ENCODE peak calls at places on chromosomes 11 and 22, in eight cellular contexts. One of them, this sample, is unnamed. For H3K27me3 and H3K4me1, the result is how much of the 10 kb centered on the place peaks cover.

GRCh38 chr11:117909611-117910382 is 19.4 kb downstream of the TMPRSS13 start:
- DNase-seq in DND-41: peak
- DNase-seq in spleen: peak
- DNase-seq in stomach: no peak
- DNase-seq in CD8-positive, alpha-beta memory T cell: no peak
- DNase-seq in fibroblast of lung: no peak
- DNase-seq in A673: no peak
- DNase-seq in neuronal stem cell: no peak
- DNase-seq in this sample: no peak

GRCh38 chr11:69541501-69542313 is 60.2 kb downstream of the LINC01488 start:
- DNase-seq in CD8-positive, alpha-beta memory T cell: no peak
- DNase-seq in stomach: no peak
- DNase-seq in spleen: peak
- DNase-seq in fibroblast of lung: peak
- DNase-seq in DND-41: no peak
- DNase-seq in A673: no peak
- DNase-seq in neuronal stem cell: no peak
- DNase-seq in this sample: no peak

GRCh38 chr11:67167715-67168114 is 48.7 kb downstream of the KDM2A start:
- DNase-seq in neuronal stem cell: no peak
- DNase-seq in A673: no peak
- DNase-seq in CD8-positive, alpha-beta memory T cell: no peak
- DNase-seq in stomach: no peak
- DNase-seq in spleen: no peak
- DNase-seq in DND-41: no peak
- DNase-seq in fibroblast of lung: no peak
- DNase-seq in this sample: no peak

GRCh38 chr11:79028214-79028613 is 412.6 kb downstream of the TENM4 start:
- DNase-seq in A673: no peak
- DNase-seq in stomach: no peak
- DNase-seq in CD8-positive, alpha-beta memory T cell: no peak
- DNase-seq in fibroblast of lung: no peak
- DNase-seq in neuronal stem cell: no peak
- DNase-seq in spleen: no peak
- DNase-seq in DND-41: no peak
- DNase-seq in this sample: no peak

GRCh38 chr11:111718436-111719325 is 47.5 kb downstream of the PPP2R1B start:
- DNase-seq in neuronal stem cell: no peak
- DNase-seq in spleen: no peak
- DNase-seq in fibroblast of lung: peak
- DNase-seq in CD8-positive, alpha-beta memory T cell: no peak
- DNase-seq in DND-41: no peak
- DNase-seq in stomach: peak
- DNase-seq in A673: peak
- DNase-seq in this sample: no peak

GRCh38 chr11:85779956-85780640 is 30.8 kb downstream of the SYTL2 start:
- DNase-seq in neuronal stem cell: no peak
- DNase-seq in fibroblast of lung: no peak
- DNase-seq in A673: no peak
- DNase-seq in stomach: no peak
- DNase-seq in spleen: no peak
- DNase-seq in CD8-positive, alpha-beta memory T cell: no peak
- DNase-seq in DND-41: no peak
- DNase-seq in this sample: no peak

GRCh38 chr11:117384045-117384444 is 56.4 kb downstream of the CEP164 start:
- DNase-seq in fibroblast of lung: peak
- DNase-seq in A673: no peak
- DNase-seq in CD8-positive, alpha-beta memory T cell: no peak
- DNase-seq in spleen: no peak
- DNase-seq in neuronal stem cell: no peak
- DNase-seq in DND-41: no peak
- DNase-seq in stomach: no peak
- DNase-seq in this sample: peak

GRCh38 chr11:57161351-57161750 is 20.4 kb upstream of the LRRC55 start:
- DNase-seq in stomach: no peak
- DNase-seq in fibroblast of lung: no peak
- DNase-seq in CD8-positive, alpha-beta memory T cell: no peak
- DNase-seq in spleen: no peak
- DNase-seq in DND-41: no peak
- DNase-seq in A673: no peak
- DNase-seq in neuronal stem cell: no peak
- DNase-seq in this sample: no peak

GRCh38 chr11:12246169-12246568 is 131.2 kb upstream of the PARVA start:
- DNase-seq in neuronal stem cell: no peak
- DNase-seq in fibroblast of lung: no peak
- DNase-seq in DND-41: no peak
- DNase-seq in A673: no peak
- DNase-seq in spleen: no peak
- DNase-seq in CD8-positive, alpha-beta memory T cell: no peak
- DNase-seq in stomach: no peak
- DNase-seq in this sample: no peak

GRCh38 chr11:7691759-7692334 is 14.4 kb downstream of the OVCH2 start:
- DNase-seq in fibroblast of lung: no peak
- DNase-seq in CD8-positive, alpha-beta memory T cell: no peak
- DNase-seq in neuronal stem cell: no peak
- DNase-seq in spleen: no peak
- DNase-seq in A673: no peak
- DNase-seq in stomach: no peak
- DNase-seq in DND-41: no peak
- DNase-seq in this sample: no peak

GRCh38 chr11:116782728-116783127 is 5.1 kb downstream of the ZPR1 start:
- DNase-seq in CD8-positive, alpha-beta memory T cell: no peak
- DNase-seq in fibroblast of lung: peak
- DNase-seq in A673: no peak
- DNase-seq in stomach: no peak
- DNase-seq in neuronal stem cell: no peak
- DNase-seq in DND-41: no peak
- DNase-seq in spleen: no peak
- DNase-seq in this sample: peak

GRCh38 chr11:75308986-75309385 is 42.5 kb downstream of the ARRB1 start:
- DNase-seq in CD8-positive, alpha-beta memory T cell: no peak
- DNase-seq in DND-41: no peak
- DNase-seq in A673: no peak
- DNase-seq in neuronal stem cell: no peak
- DNase-seq in stomach: no peak
- DNase-seq in fibroblast of lung: no peak
- DNase-seq in spleen: no peak
- DNase-seq in this sample: no peak

GRCh38 chr11:3043315-3043871 is 13.8 kb downstream of the CARS1 start:
- DNase-seq in CD8-positive, alpha-beta memory T cell: no peak
- DNase-seq in DND-41: no peak
- DNase-seq in fibroblast of lung: peak
- DNase-seq in spleen: peak
- DNase-seq in stomach: peak
- DNase-seq in A673: no peak
- DNase-seq in neuronal stem cell: no peak
- DNase-seq in this sample: no peak

GRCh38 chr11:3841426-3842304 is 906 bp upstream of the RHOG start:
- DNase-seq in fibroblast of lung: peak
- DNase-seq in DND-41: peak
- DNase-seq in CD8-positive, alpha-beta memory T cell: peak
- DNase-seq in spleen: peak
- DNase-seq in A673: peak
- DNase-seq in stomach: peak
- DNase-seq in neuronal stem cell: peak
- DNase-seq in this sample: peak

GRCh38 chr11:18229501-18229900 is 7.1 kb downstream of the SAA4 start:
- DNase-seq in CD8-positive, alpha-beta memory T cell: no peak
- DNase-seq in neuronal stem cell: no peak
- DNase-seq in spleen: no peak
- DNase-seq in A673: no peak
- DNase-seq in DND-41: no peak
- DNase-seq in stomach: no peak
- DNase-seq in fibroblast of lung: no peak
- DNase-seq in this sample: no peak

GRCh38 chr22:23786261-23786710 is 480 bp upstream of the SMARCB1 start:
- DNase-seq in DND-41: peak
- DNase-seq in stomach: no peak
- DNase-seq in A673: no peak
- DNase-seq in fibroblast of lung: no peak
- DNase-seq in spleen: no peak
- DNase-seq in neuronal stem cell: no peak
- DNase-seq in CD8-positive, alpha-beta memory T cell: no peak
- DNase-seq in this sample: no peak

GRCh38 chr11:84901986-84902385 is 725.2 kb downstream of the DLG2 start:
- DNase-seq in A673: no peak
- DNase-seq in stomach: no peak
- DNase-seq in CD8-positive, alpha-beta memory T cell: no peak
- DNase-seq in fibroblast of lung: peak
- DNase-seq in neuronal stem cell: no peak
- DNase-seq in spleen: no peak
- DNase-seq in DND-41: no peak
- DNase-seq in this sample: no peak

GRCh38 chr11:46105134-46105628 is 16.1 kb downstream of the PHF21A start:
- DNase-seq in A673: no peak
- DNase-seq in CD8-positive, alpha-beta memory T cell: no peak
- DNase-seq in fibroblast of lung: no peak
- DNase-seq in DND-41: no peak
- DNase-seq in stomach: no peak
- DNase-seq in neuronal stem cell: no peak
- DNase-seq in spleen: no peak
- DNase-seq in this sample: no peak

GRCh38 chr11:32396991-32397390 is 38.3 kb downstream of the WT1 start:
- DNase-seq in spleen: no peak
- DNase-seq in fibroblast of lung: no peak
- DNase-seq in A673: no peak
- DNase-seq in stomach: no peak
- DNase-seq in neuronal stem cell: no peak
- DNase-seq in DND-41: no peak
- DNase-seq in CD8-positive, alpha-beta memory T cell: no peak
- DNase-seq in this sample: no peak

GRCh38 chr11:20310137-20310536 is 53.4 kb upstream of the HTATIP2 start:
- DNase-seq in DND-41: no peak
- DNase-seq in neuronal stem cell: no peak
- DNase-seq in stomach: no peak
- DNase-seq in spleen: no peak
- DNase-seq in fibroblast of lung: no peak
- DNase-seq in A673: no peak
- DNase-seq in CD8-positive, alpha-beta memory T cell: no peak
- DNase-seq in this sample: no peak

GRCh38 chr22:40156001-40156516 is 21.7 kb upstream of the TNRC6B start:
- DNase-seq in spleen: no peak
- DNase-seq in fibroblast of lung: peak
- DNase-seq in DND-41: no peak
- DNase-seq in A673: no peak
- DNase-seq in neuronal stem cell: no peak
- DNase-seq in stomach: peak
- DNase-seq in CD8-positive, alpha-beta memory T cell: no peak
- DNase-seq in this sample: peak

GRCh38 chr11:92852946-92853345 is 116.5 kb upstream of the MTNR1B start:
- DNase-seq in neuronal stem cell: no peak
- DNase-seq in DND-41: no peak
- DNase-seq in CD8-positive, alpha-beta memory T cell: no peak
- DNase-seq in fibroblast of lung: no peak
- DNase-seq in stomach: peak
- DNase-seq in A673: no peak
- DNase-seq in spleen: no peak
- DNase-seq in this sample: peak
- H3K27ac ChIP-seq in neuronal stem cell: no peak
- H3K27ac ChIP-seq in DND-41: no peak
- H3K27ac ChIP-seq in CD8-positive, alpha-beta memory T cell: no peak
- H3K27ac ChIP-seq in fibroblast of lung: no peak
- H3K27ac ChIP-seq in stomach: no peak
- H3K27ac ChIP-seq in A673: no peak
- H3K27ac ChIP-seq in spleen: no peak
- H3K27ac ChIP-seq in this sample: no peak

GRCh38 chr11:60995798-60996197 is 24.3 kb downstream of the CD6 start:
- DNase-seq in neuronal stem cell: no peak
- DNase-seq in stomach: no peak
- DNase-seq in A673: no peak
- DNase-seq in DND-41: no peak
- DNase-seq in spleen: no peak
- DNase-seq in CD8-positive, alpha-beta memory T cell: no peak
- DNase-seq in fibroblast of lung: no peak
- DNase-seq in this sample: no peak

GRCh38 chr11:60993611-60994010 is 22.1 kb downstream of the CD6 start:
- DNase-seq in DND-41: no peak
- DNase-seq in stomach: no peak
- DNase-seq in CD8-positive, alpha-beta memory T cell: no peak
- DNase-seq in A673: no peak
- DNase-seq in neuronal stem cell: no peak
- DNase-seq in fibroblast of lung: no peak
- DNase-seq in spleen: no peak
- DNase-seq in this sample: no peak

GRCh38 chr11:60991457-60991856 is 20.0 kb downstream of the CD6 start:
- DNase-seq in A673: no peak
- DNase-seq in stomach: no peak
- DNase-seq in CD8-positive, alpha-beta memory T cell: no peak
- DNase-seq in DND-41: no peak
- DNase-seq in spleen: no peak
- DNase-seq in fibroblast of lung: no peak
- DNase-seq in neuronal stem cell: no peak
- DNase-seq in this sample: no peak

GRCh38 chr11:60994450-60995135 is 23.1 kb downstream of the CD6 start:
- DNase-seq in neuronal stem cell: no peak
- DNase-seq in fibroblast of lung: no peak
- DNase-seq in DND-41: no peak
- DNase-seq in A673: no peak
- DNase-seq in CD8-positive, alpha-beta memory T cell: no peak
- DNase-seq in spleen: peak
- DNase-seq in stomach: no peak
- DNase-seq in this sample: no peak

GRCh38 chr11:60992842-60993409 is 21.4 kb downstream of the CD6 start:
- DNase-seq in spleen: no peak
- DNase-seq in A673: no peak
- DNase-seq in CD8-positive, alpha-beta memory T cell: no peak
- DNase-seq in fibroblast of lung: no peak
- DNase-seq in stomach: peak
- DNase-seq in DND-41: no peak
- DNase-seq in neuronal stem cell: no peak
- DNase-seq in this sample: no peak
- H3K27me3 ChIP-seq in spleen: under half
- H3K27me3 ChIP-seq in A673: under half
- H3K27me3 ChIP-seq in CD8-positive, alpha-beta memory T cell: under half
- H3K27me3 ChIP-seq in fibroblast of lung: under half
- H3K27me3 ChIP-seq in stomach: under half
- H3K27me3 ChIP-seq in DND-41: under half
- H3K27me3 ChIP-seq in neuronal stem cell: under half
- H3K27me3 ChIP-seq in this sample: under half

DNA sequence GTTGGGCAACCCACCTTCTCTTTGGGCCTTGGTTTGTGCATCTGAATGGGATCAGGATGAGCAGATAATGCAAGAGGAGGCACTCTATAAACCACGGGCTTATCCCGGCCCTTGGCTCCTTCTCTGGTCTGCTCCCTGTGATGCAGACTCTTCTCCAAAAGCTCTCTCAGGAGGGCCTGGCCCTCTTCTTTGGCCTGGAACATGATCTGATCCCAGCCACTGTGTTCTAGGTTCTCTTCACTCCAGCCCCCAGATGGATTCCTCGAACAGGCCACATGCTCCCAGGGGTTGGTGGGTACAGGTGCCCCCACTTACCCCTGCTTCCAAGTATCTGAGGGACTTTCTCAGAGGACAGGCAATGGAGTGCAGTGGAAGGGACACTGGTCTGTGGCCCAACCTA is 8.7 kb upstream of the UCP3 start:
- DNase-seq in spleen: no peak
- DNase-seq in CD8-positive, alpha-beta memory T cell: no peak
- DNase-seq in neuronal stem cell: no peak
- DNase-seq in stomach: no peak
- DNase-seq in DND-41: no peak
- DNase-seq in A673: no peak
- DNase-seq in fibroblast of lung: no peak
- DNase-seq in this sample: no peak
- H3K4me1 ChIP-seq in spleen: under half
- H3K4me1 ChIP-seq in CD8-positive, alpha-beta memory T cell: half or more
- H3K4me1 ChIP-seq in neuronal stem cell: under half
- H3K4me1 ChIP-seq in stomach: under half
- H3K4me1 ChIP-seq in DND-41: under half
- H3K4me1 ChIP-seq in A673: under half
- H3K4me1 ChIP-seq in fibroblast of lung: under half
- H3K4me1 ChIP-seq in this sample: under half

GRCh38 chr22:17376950-17377349 is 7.7 kb downstream of the CECR2 start:
- DNase-seq in A673: no peak
- DNase-seq in CD8-positive, alpha-beta memory T cell: no peak
- DNase-seq in stomach: no peak
- DNase-seq in spleen: no peak
- DNase-seq in neuronal stem cell: no peak
- DNase-seq in fibroblast of lung: no peak
- DNase-seq in DND-41: no peak
- DNase-seq in this sample: no peak
- H3K27ac ChIP-seq in A673: no peak
- H3K27ac ChIP-seq in CD8-positive, alpha-beta memory T cell: no peak
- H3K27ac ChIP-seq in stomach: no peak
- H3K27ac ChIP-seq in spleen: no peak
- H3K27ac ChIP-seq in neuronal stem cell: no peak
- H3K27ac ChIP-seq in fibroblast of lung: no peak
- H3K27ac ChIP-seq in DND-41: no peak
- H3K27ac ChIP-seq in this sample: no peak